ENCODE peak calls at places on chromosomes 16 and 17, in six cellular contexts. B is HCT116, U is H1, S is K562, T is HepG2, F is GM12878. K is an unnamed sample.

GRCh38 chr16:68935008-68935407 is 91.7 kb downstream of the TANGO6 start:
- DNase-seq in T (no peak), S (no peak), B (no peak), U (no peak), F (no peak), K (no peak)

GRCh38 chr16:78462261-78463208 is 363.1 kb downstream of the WWOX start:
- DNase-seq in S (no peak), B (no peak), T (peak), F (no peak), U (no peak), K (no peak)

GRCh38 chr16:84087461-84088151 is 29.1 kb downstream of the MBTPS1 start:
- DNase-seq in T (no peak), S (no peak), U (no peak), B (no peak), F (no peak), K (no peak)

GRCh38 chr17:29930399-29931010 is 477 bp upstream of the SSH2 start:
- DNase-seq in S (no peak), T (peak), F (no peak), B (no peak), U (no peak), K (no peak)

GRCh38 chr17:42227849-42228696 is 33.8 kb upstream of the GHDC start:
- DNase-seq in S (no peak), T (no peak), F (no peak), B (no peak), U (no peak), K (no peak)

GRCh38 chr17:81921996-81922565 is 4.1 kb upstream of the SIRT7 start:
- DNase-seq in U (no peak), B (no peak), T (no peak), F (no peak), S (no peak), K (no peak)

GRCh38 chr16:46691720-46692119 is 2.3 kb downstream of the ORC6 start:
- DNase-seq in F (no peak), S (no peak), U (no peak), B (no peak), T (no peak), K (no peak)

GRCh38 chr17:40025559-40025958 is 10.3 kb downstream of the CSF3 start:
- DNase-seq in T (no peak), B (no peak), U (no peak), S (no peak), F (no peak), K (no peak)

GRCh38 chr17:47895254-47895855 is 681 bp upstream of the SP2 start:
- DNase-seq in U (no peak), F (no peak), B (no peak), T (no peak), S (no peak), K (no peak)

GRCh38 chr17:49409066-49409465 is 5.6 kb downstream of the PHB1 start:
- DNase-seq in U (no peak), T (no peak), S (no peak), B (no peak), F (no peak), K (no peak)

GRCh38 chr16:3166505-3166886 is 21.5 kb upstream of the OR1F1 start:
- DNase-seq in U (no peak), T (no peak), F (no peak), S (no peak), B (no peak), K (no peak)

GRCh38 chr16:11254913-11255736 is 879 bp downstream of the SOCS1 start:
- DNase-seq in B (no peak), T (no peak), S (peak), F (no peak), U (no peak), K (no peak)

GRCh38 chr17:43224146-43224705 is 4.2 kb downstream of the CCDC200 start:
- DNase-seq in F (no peak), B (no peak), U (no peak), T (no peak), S (no peak), K (no peak)

GRCh38 chr16:79092846-79093245 is 507.7 kb downstream of the MAF start:
- DNase-seq in U (no peak), S (no peak), T (no peak), B (no peak), F (no peak), K (no peak)

GRCh38 chr17:32015245-32016013 is 8.2 kb downstream of the LRRC37B start:
- DNase-seq in S (no peak), B (no peak), F (no peak), U (no peak), T (no peak), K (no peak)

GRCh38 chr17:83194189-83194565 is 114.8 kb downstream of the METRNL start:
- DNase-seq in S (no peak), U (no peak), F (no peak), T (no peak), B (no peak), K (no peak)

GRCh38 chr17:69084911-69085310 is 24.2 kb upstream of the ABCA9 start:
- DNase-seq in U (peak), B (peak), S (peak), T (peak), F (no peak), K (peak)

GRCh38 chr17:20721151-20721550 is 141.6 kb downstream of the CDRT15L2 start:
- DNase-seq in F (no peak), T (no peak), S (no peak), B (no peak), U (no peak), K (no peak)

GRCh38 chr16:23950898-23951297 is 115.1 kb downstream of the PRKCB start:
- DNase-seq in U (no peak), F (no peak), T (no peak), B (no peak), S (no peak), K (no peak)

GRCh38 chr17:17827826-17828621 is 8.8 kb downstream of the SREBF1 start:
- DNase-seq in T (no peak), S (no peak), B (no peak), U (no peak), F (no peak), K (no peak)

GRCh38 chr16:84941916-84942315 is 69.4 kb downstream of the ZDHHC7 start:
- DNase-seq in S (no peak), B (no peak), T (no peak), U (no peak), F (no peak), K (no peak)

GRCh38 chr16:87463722-87464690 is 28.8 kb downstream of the ZCCHC14 start:
- DNase-seq in F (no peak), U (no peak), S (no peak), B (no peak), T (peak), K (no peak)

GRCh38 chr17:56681561-56682266 is 88.2 kb downstream of the NOG start:
- DNase-seq in S (no peak), F (no peak), U (no peak), B (peak), T (no peak), K (no peak)
- TF ChIP-seq ATF3 in S (no peak), F (no peak), U (no peak), B (no peak), T (no peak), K (no peak)

GRCh38 chr17:64599187-64599676 is 62.9 kb downstream of the SMURF2 start:
- DNase-seq in T (no peak), S (peak), B (no peak), U (no peak), F (no peak), K (peak)
- TF ChIP-seq ATF3 in T (no peak), S (no peak), B (no peak), U (no peak), F (no peak), K (no peak)

GRCh38 chr17:76568771-76569170 is 16.9 kb downstream of the ST6GALNAC2 start:
- DNase-seq in B (no peak), S (peak), F (no peak), U (no peak), T (no peak), K (no peak)
- TF ChIP-seq ATF3 in B (no peak), S (no peak), F (no peak), U (no peak), T (no peak), K (no peak)

GRCh38 chr16:75288596-75289120 is 37.2 kb upstream of the BCAR1 start:
- DNase-seq in B (no peak), T (no peak), S (no peak), U (no peak), F (peak), K (no peak)
- TF ChIP-seq ATF3 in B (no peak), T (no peak), S (no peak), U (no peak), F (no peak), K (no peak)

GRCh38 chr17:56595831-56596740 is 2.6 kb downstream of the NOG start:
- DNase-seq in B (no peak), S (no peak), F (no peak), T (no peak), U (no peak), K (peak)
- TF ChIP-seq ATF3 in B (no peak), S (no peak), F (no peak), T (no peak), U (no peak), K (no peak)

GRCh38 chr17:71494045-71494444 is 626.8 kb upstream of the SOX9 start:
- DNase-seq in B (no peak), F (no peak), S (no peak), T (no peak), U (no peak), K (no peak)
- TF ChIP-seq ATF3 in B (no peak), F (no peak), S (no peak), T (no peak), U (no peak), K (no peak)

GRCh38 chr17:44543213-44543904 is 13.9 kb upstream of the FZD2 start:
- DNase-seq in F (no peak), U (peak), S (no peak), B (no peak), T (peak), K (peak)
- TF ChIP-seq ATF3 in F (no peak), U (no peak), S (no peak), B (no peak), T (no peak), K (no peak)

DNA sequence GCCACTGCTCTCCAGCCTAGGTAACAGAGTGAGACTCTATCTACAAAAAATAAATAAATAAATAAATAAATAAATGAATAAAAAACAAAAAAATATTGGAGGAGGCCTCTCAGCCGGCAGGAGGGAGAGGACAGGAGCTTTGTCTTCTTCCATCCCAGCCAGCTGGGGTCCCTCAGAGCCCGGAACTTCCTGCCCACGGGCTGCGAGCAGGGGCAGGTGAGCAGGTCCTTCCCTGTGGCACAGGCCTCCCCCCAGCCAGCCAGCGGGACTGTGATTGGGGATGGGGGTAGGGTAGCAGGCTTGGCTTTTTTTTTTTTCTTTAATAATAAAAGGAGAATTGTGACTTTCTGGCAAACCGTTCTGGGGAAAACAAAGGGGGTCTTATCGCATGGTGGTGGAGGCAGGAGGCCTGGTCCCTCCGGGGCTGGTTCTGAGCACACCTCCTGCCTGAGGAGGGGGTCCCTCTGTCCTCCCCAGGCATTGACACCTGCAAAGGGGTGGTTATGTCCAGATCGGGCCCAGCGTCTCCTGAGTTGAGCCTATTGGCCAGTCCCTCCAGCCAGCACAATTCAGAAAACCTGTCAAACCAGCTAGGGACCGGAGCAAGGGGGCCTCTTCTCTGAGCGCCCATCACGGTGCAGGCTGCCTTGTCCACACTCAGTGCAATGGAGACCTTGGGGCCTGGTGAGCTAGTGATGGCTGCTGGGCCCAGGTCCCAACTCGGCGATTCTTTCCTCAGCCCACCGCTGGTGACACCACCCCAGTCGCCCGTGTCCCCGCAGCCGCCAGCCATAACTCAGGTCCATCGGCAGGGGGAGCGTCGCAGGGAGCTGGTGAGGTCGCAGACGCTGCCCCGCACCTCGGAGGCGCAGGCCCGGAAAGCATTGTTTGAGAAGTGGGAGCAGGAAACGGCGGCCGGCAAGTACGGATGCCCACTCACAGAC is 10.3 kb downstream of the SMTNL2 start:
- DNase-seq in F (no peak), B (no peak), T (no peak), S (peak), U (no peak), K (peak)
- TF ChIP-seq ATF3 in F (no peak), B (no peak), T (no peak), S (no peak), U (no peak), K (no peak)

GRCh38 chr17:78185981-78186688 is 717 bp downstream of the TK1 start:
- DNase-seq in T (no peak), S (peak), B (no peak), U (no peak), F (no peak), K (no peak)
- TF ChIP-seq ATF3 in T (no peak), S (no peak), B (no peak), U (no peak), F (no peak), K (no peak)